ENCODE peak calls at places on chromosomes 12 and 14, in seven cellular contexts. H is breast epithelium, M is A673, D is BE2C, Z is Caco-2, Y is neuronal stem cell, L is cardiac muscle cell. O is an unnamed sample. For H3K9me3, the result is how much of the 10 kb centered on the place peaks cover.

GRCh38 chr14:96090441-96091148 is 51.4 kb downstream of the C14orf132 start:
- DNase-seq in H (peak), D (peak), Z (no peak), L (peak), Y (no peak), M (peak), O (no peak)

GRCh38 chr12:107780298-107780697 is 5.8 kb downstream of the ASCL4 start:
- DNase-seq in D (no peak), H (no peak), M (no peak), Z (no peak), Y (no peak), L (no peak), O (no peak)

GRCh38 chr14:31659278-31659677 is 98.1 kb downstream of the NUBPL start:
- DNase-seq in Z (no peak), D (no peak), L (no peak), H (no peak), Y (no peak), M (no peak), O (no peak)

GRCh38 chr12:50932787-50933280 is 19.5 kb upstream of the HIGD1C start:
- DNase-seq in D (no peak), Y (no peak), Z (no peak), M (no peak), L (no peak), H (no peak), O (no peak)

GRCh38 chr12:116454950-116455447 is 104.2 kb upstream of the MAP1LC3B2 start:
- DNase-seq in L (no peak), Y (no peak), M (no peak), H (no peak), D (no peak), Z (no peak), O (no peak)

GRCh38 chr12:66280573-66280972 is 21.7 kb upstream of the HELB start:
- DNase-seq in L (no peak), D (no peak), H (no peak), M (no peak), Z (no peak), Y (no peak), O (no peak)

GRCh38 chr12:50166776-50167025 is 468 bp downstream of the CERS5 start:
- DNase-seq in H (no peak), Y (no peak), Z (peak), M (no peak), L (no peak), D (peak), O (no peak)

GRCh38 chr14:71248204-71248603 is 340.9 kb downstream of the PCNX1 start:
- DNase-seq in Z (no peak), D (no peak), L (no peak), M (no peak), Y (no peak), H (no peak), O (no peak)

GRCh38 chr14:23102801-23103200 is 2.0 kb downstream of the CIROP start:
- DNase-seq in L (no peak), Y (no peak), H (no peak), D (no peak), Z (no peak), M (no peak), O (no peak)

GRCh38 chr14:35992816-35993511 is 166.8 kb downstream of the BRMS1L start:
- DNase-seq in Z (no peak), M (no peak), L (peak), H (no peak), D (no peak), Y (no peak), O (no peak)

GRCh38 chr12:16555630-16556029 is 50.3 kb downstream of the LMO3 start:
- DNase-seq in H (no peak), Y (no peak), L (no peak), M (no peak), Z (no peak), D (no peak), O (no peak)

GRCh38 chr12:19826988-19827550 is 387.8 kb downstream of the AEBP2 start:
- DNase-seq in M (no peak), Y (no peak), Z (no peak), L (no peak), D (no peak), H (no peak), O (no peak)

DNA sequence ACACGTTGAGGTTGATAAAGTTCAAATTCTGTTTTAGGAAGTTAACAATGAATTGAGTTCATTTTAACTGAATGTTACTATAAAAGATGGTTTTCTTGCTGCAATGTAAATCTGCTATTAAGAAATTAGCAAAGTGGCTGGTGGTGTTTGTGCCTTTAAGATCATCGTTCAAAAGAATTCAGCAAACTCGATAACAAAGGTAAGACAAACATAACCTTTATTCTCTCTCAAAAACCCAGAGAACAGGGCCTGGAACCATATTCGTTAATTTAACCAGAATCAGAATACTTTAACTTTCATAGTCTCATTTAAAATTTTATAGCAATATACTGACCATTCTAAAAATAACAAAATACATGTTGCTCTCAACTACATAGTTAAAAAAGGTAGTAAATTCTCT is 3.4 kb downstream of the TMEM30B start:
- DNase-seq in H (no peak), Y (no peak), D (no peak), L (no peak), M (no peak), Z (no peak), O (no peak)
- H3K9me3 ChIP-seq in H (under half), Y (under half), D (under half), L (under half), M (under half), Z (under half), O (under half)

DNA sequence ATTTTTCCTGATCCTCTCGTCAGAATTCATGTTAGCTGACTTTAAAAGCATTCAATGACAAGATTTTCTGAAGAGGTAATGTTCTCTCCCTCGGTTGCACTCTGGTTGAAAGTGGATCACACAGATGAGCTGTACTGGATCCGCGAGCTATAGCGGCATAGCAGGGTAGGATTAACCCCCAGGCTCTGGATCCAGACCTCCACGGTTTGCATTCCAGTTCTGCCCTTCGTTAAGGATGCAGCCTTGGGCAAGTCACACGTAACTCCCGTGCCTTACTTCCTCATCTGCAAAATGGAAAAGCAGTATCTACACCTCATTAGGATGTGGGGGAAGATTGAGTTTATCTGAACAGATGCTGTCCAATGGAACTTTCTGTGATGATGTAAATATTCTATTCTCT is 13.8 kb downstream of the CCDC92 start:
- DNase-seq in L (no peak), D (no peak), M (no peak), Z (no peak), Y (no peak), H (no peak), O (no peak)
- H3K9me3 ChIP-seq in L (under half), D (under half), M (under half), Z (under half), Y (under half), H (under half), O (under half)

GRCh38 chr12:131028587-131029338 is 75.1 kb downstream of the ADGRD1 start:
- DNase-seq in Z (peak), L (no peak), H (no peak), Y (no peak), D (no peak), M (no peak), O (no peak)
- H3K9me3 ChIP-seq in Z (under half), L (under half), H (under half), Y (under half), D (under half), M (under half), O (under half)

DNA sequence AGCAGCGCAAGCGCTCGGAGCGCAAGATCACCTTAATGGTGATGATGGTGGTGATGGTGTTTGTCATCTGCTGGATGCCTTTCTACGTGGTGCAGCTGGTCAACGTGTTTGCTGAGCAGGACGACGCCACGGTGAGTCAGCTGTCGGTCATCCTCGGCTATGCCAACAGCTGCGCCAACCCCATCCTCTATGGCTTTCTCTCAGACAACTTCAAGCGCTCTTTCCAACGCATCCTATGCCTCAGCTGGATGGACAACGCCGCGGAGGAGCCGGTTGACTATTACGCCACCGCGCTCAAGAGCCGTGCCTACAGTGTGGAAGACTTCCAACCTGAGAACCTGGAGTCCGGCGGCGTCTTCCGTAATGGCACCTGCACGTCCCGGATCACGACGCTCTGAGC is 2.5 kb downstream of the SSTR1 start:
- DNase-seq in M (peak), H (no peak), D (no peak), Z (no peak), Y (peak), L (no peak), O (no peak)
- H3K9me3 ChIP-seq in M (under half), H (under half), D (under half), Z (under half), Y (under half), L (under half), O (under half)

DNA sequence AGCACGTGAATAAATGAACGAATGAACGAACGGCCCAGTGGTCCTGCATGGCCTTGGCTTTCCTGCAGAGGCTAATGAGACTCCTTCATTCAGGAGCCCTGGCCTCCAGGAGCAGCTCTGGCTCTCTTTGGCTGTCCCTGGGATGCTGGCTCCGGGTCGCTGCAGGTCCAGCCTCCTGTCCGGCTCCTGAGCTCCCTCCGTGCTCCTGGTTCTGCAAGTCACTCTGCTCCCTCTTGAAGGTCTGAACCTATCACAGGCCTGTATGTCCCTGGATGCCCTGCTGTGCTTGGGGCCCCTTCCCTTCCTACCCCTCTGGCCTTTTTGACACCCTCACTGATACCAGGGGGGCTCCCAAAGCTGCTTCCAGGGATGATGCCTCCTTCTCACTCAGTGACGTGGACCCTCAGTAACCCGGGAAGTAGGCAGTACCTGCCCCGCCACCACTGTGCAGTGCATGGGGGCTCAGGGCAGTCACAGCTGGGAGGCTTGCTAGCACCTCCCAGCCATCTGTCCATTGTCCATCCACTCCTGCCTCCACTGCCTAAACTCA is 133.7 kb upstream of the C14orf180 start:
- DNase-seq in Z (no peak), H (no peak), M (no peak), Y (no peak), D (no peak), L (no peak), O (no peak)
- H3K9me3 ChIP-seq in Z (under half), H (under half), M (under half), Y (under half), D (under half), L (under half), O (under half)

DNA sequence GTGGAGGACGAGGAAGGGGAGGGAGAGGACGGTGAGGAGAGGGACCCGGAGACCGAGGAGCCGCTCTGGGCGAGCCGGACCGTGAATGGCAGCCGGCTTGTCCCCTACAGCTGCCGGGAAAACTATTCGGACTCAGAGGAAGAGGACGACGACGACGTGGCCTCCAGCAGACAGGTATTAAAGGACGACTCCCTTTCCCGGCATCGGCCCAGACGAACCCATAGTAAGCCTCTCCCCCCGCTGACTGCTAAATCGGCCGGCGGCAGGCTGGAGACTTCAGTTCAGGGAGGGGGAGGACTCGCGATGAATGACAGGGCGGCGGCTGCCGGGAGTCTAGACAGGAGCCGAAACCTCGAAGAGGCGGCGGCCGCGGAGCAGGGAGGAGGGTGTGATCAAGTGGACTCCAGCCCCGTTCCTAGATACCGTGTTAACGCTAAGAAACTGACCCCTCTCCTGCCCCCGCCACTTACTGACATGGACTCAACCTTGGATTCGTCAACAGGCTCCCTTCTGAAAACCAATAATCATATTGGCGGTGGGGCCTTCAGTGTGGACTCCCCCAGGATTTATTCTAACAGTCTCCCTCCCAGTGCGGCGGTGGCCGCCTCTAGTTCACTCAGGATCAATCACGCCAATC is 980 bp downstream of the LEMD3 start:
- DNase-seq in L (peak), H (peak), D (peak), Y (peak), M (peak), Z (peak), O (peak)
- H3K9me3 ChIP-seq in L (under half), H (under half), D (under half), Y (under half), M (under half), Z (under half), O (under half)

GRCh38 chr14:98867726-98868125 is 404.3 kb downstream of the BCL11B start:
- DNase-seq in Z (no peak), M (no peak), L (no peak), D (no peak), Y (no peak), H (no peak), O (no peak)

GRCh38 chr14:98877065-98877464 is 394.9 kb downstream of the BCL11B start:
- DNase-seq in M (no peak), Y (no peak), Z (no peak), L (no peak), H (no peak), D (no peak), O (no peak)

GRCh38 chr14:98868846-98869245 is 403.2 kb downstream of the BCL11B start:
- DNase-seq in Z (no peak), H (no peak), D (no peak), Y (no peak), M (no peak), L (peak), O (no peak)

GRCh38 chr14:98867146-98867545 is 404.9 kb downstream of the BCL11B start:
- DNase-seq in L (no peak), D (no peak), Z (no peak), Y (no peak), H (no peak), M (no peak), O (no peak)

GRCh38 chr14:98871796-98872195 is 400.2 kb downstream of the BCL11B start:
- DNase-seq in Y (no peak), H (no peak), L (no peak), D (no peak), M (no peak), Z (no peak), O (no peak)
- H3K9me3 ChIP-seq in Y (under half), H (under half), L (under half), D (under half), M (under half), Z (under half), O (under half)

GRCh38 chr12:34305176-34305575 is 282.9 kb downstream of the ALG10 start:
- DNase-seq in M (no peak), Y (no peak), Z (no peak), D (no peak), H (no peak), L (no peak), O (no peak)
- H3K9me3 ChIP-seq in M (under half), Y (under half), Z (under half), D (under half), H (half or more), L (under half), O (under half)

GRCh38 chr12:34356233-34356987 is 334.1 kb downstream of the ALG10 start:
- DNase-seq in Y (no peak), H (no peak), D (no peak), L (no peak), M (no peak), Z (no peak), O (no peak)
- H3K9me3 ChIP-seq in Y (under half), H (half or more), D (under half), L (under half), M (under half), Z (under half), O (under half)